ENCODE peak calls at places on chromosomes 11 and 22, in five cellular contexts. X is stimulated activated CD4-positive, alpha-beta T cell treated with anti-CD3 and anti-CD28 coated beads, Interleukin-4, amount 100 ng/mL, for 24 hours; C is AML-193; H is activated CD4-positive, alpha-beta T cell treated with anti-CD3 and anti-CD28 coated beads for 36 hours; P is Peyer's patch. A is an unnamed sample.

GRCh38 chr11:128465946-128466688 is 121.2 kb downstream of the ETS1 start:
- DNase-seq in X (no peak), C (no peak), H (peak; percentile 45), P (no peak), A (no peak)

GRCh38 chr22:19292262-19293230 is 1.0 kb upstream of the CLTCL1 start:
- DNase-seq in X (peak; percentile 11), C (no peak), H (peak; percentile 58), P (peak; percentile 48), A (peak; percentile 69)

GRCh38 chr11:96095884-96096301 is 172.0 kb upstream of the MTMR2 start:
- DNase-seq in X (no peak), C (no peak), H (no peak), P (no peak), A (no peak)

GRCh38 chr11:128694618-128695481 is 978 bp downstream of the FLI1 start:
- DNase-seq in X (peak; percentile 46), C (no peak), H (peak; percentile 63), P (peak; percentile 67), A (peak; percentile 76)

GRCh38 chr11:80617156-80617555 is 1176.3 kb upstream of the TENM4 start:
- DNase-seq in X (no peak), C (no peak), H (no peak), P (no peak), A (no peak)

GRCh38 chr22:17964647-17965046 is 59.7 kb downstream of the MICAL3 start:
- DNase-seq in X (no peak), C (no peak), H (no peak), P (no peak), A (no peak)

GRCh38 chr11:18720086-18720810 is 5.7 kb downstream of the IGSF22 start:
- DNase-seq in X (no peak), C (no peak), H (no peak), P (peak; percentile 73), A (no peak)

GRCh38 chr11:2265854-2266585 is 4.4 kb downstream of the ASCL2 start:
- DNase-seq in X (no peak), C (no peak), H (no peak), P (peak; percentile 40), A (no peak)

GRCh38 chr22:48398181-48398905 is 1429.3 kb downstream of the BRD1 start:
- DNase-seq in X (no peak), C (no peak), H (no peak), P (peak; percentile 21), A (no peak)

GRCh38 chr22:23113067-23113846 is 28.5 kb downstream of the RSPH14 start:
- DNase-seq in X (no peak), C (no peak), H (no peak), P (no peak), A (no peak)

GRCh38 chr11:17244046-17244445 is 32.5 kb upstream of the NUCB2 start:
- DNase-seq in X (no peak), C (peak; percentile 37), H (no peak), P (no peak), A (no peak)

GRCh38 chr11:17972987-17973386 is 39.9 kb downstream of the SERGEF start:
- DNase-seq in X (no peak), C (peak; percentile 8), H (peak; percentile 22), P (no peak), A (no peak)

GRCh38 chr22:29499852-29500251 is 19.8 kb downstream of the NEFH start:
- DNase-seq in X (no peak), C (no peak), H (no peak), P (no peak), A (no peak)

GRCh38 chr11:128424867-128425285 is 162.5 kb downstream of the ETS1 start:
- DNase-seq in X (no peak), C (no peak), H (no peak), P (peak; percentile 91), A (peak; percentile 79)